ENCODE peak calls at places on chromosomes 16 and 17, in four cellular contexts. U, R, W and Q are unnamed samples. For H3K4me1, the result is how much of the 10 kb centered on the place peaks cover.

GRCh38 chr17:79075433-79075805 is 795 bp downstream of the ENGASE start:
- DNase-seq in U (no peak), R (no peak), W (no peak), Q (peak)

GRCh38 chr17:44912763-44913544 is 2.3 kb downstream of the GFAP start:
- DNase-seq in U (no peak), R (no peak), W (no peak), Q (no peak)

GRCh38 chr17:42806249-42806648 is 7.6 kb downstream of the CNTD1 start:
- DNase-seq in U (no peak), R (no peak), W (no peak), Q (no peak)

GRCh38 chr17:43928606-43929005 is 13.7 kb downstream of the PPY start:
- DNase-seq in U (no peak), R (no peak), W (no peak), Q (no peak)

GRCh38 chr17:2064980-2065785 is 10.3 kb downstream of the HIC1 start:
- DNase-seq in U (no peak), R (no peak), W (no peak), Q (peak)

GRCh38 chr16:54282923-54283734 is 3.5 kb downstream of the IRX3 start:
- DNase-seq in U (no peak), R (no peak), W (no peak), Q (no peak)

GRCh38 chr17:50052822-50053653 is 2.9 kb upstream of the ITGA3 start:
- DNase-seq in U (peak), R (no peak), W (no peak), Q (no peak)

GRCh38 chr16:21277927-21278706 is at the start of gene CRYM:
- DNase-seq in U (no peak), R (no peak), W (peak), Q (peak)

GRCh38 chr17:76714822-76715461 is 4.2 kb upstream of the MXRA7 start:
- DNase-seq in U (peak), R (peak), W (peak), Q (peak)

GRCh38 chr17:71084219-71084618 is 914.9 kb downstream of the KCNJ2 start:
- DNase-seq in U (no peak), R (no peak), W (no peak), Q (no peak)

GRCh38 chr16:77435240-77435819 is 496 bp upstream of the ADAMTS18 start:
- DNase-seq in U (no peak), R (no peak), W (no peak), Q (no peak)

GRCh38 chr17:77675816-77676799 is 282.4 kb upstream of the TNRC6C start:
- DNase-seq in U (no peak), R (no peak), W (no peak), Q (no peak)

GRCh38 chr17:45320931-45321461 is 4.2 kb upstream of the MAP3K14 start:
- DNase-seq in U (no peak), R (no peak), W (no peak), Q (no peak)

GRCh38 chr16:20763461-20764232 is at the start of gene ACSM3:
- DNase-seq in U (peak), R (peak), W (no peak), Q (peak)

GRCh38 chr17:29732209-29732608 is 109.5 kb upstream of the CORO6 start:
- DNase-seq in U (no peak), R (no peak), W (no peak), Q (no peak)

GRCh38 chr17:29726721-29727252 is 104.1 kb upstream of the CORO6 start:
- DNase-seq in U (no peak), R (peak), W (no peak), Q (no peak)

GRCh38 chr17:29731589-29731929 is 108.8 kb upstream of the CORO6 start:
- DNase-seq in U (no peak), R (no peak), W (no peak), Q (no peak)

GRCh38 chr17:29732613-29733012 is 109.9 kb upstream of the CORO6 start:
- DNase-seq in U (no peak), R (no peak), W (no peak), Q (no peak)

DNA sequence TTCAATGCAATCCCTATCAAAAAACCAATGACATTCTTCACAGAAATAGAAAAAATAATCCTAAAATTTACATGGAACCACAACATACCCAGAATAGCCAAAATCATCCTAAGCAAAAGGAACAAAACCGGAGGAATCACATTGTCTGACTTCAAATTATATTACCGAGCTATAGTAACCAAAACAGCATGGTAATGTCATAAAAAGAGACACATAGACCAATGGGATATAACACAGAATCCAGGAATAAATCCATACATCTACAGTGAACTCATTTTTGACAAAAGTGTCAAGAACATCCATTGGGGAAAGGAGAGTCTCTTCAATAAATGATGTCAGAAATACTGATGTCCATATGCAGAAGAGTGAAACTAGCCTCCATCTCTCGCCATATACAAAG is 105.8 kb upstream of the CORO6 start:
- DNase-seq in U (no peak), R (no peak), W (no peak), Q (no peak)
- H3K4me1 ChIP-seq in U (under half), R (half or more), W (under half), Q (under half)

GRCh38 chr16:17454331-17454730 is 16.4 kb downstream of the XYLT1 start:
- DNase-seq in U (no peak), R (no peak), W (no peak), Q (no peak)
- H3K4me1 ChIP-seq in U (under half), R (under half), W (under half), Q (under half)

DNA sequence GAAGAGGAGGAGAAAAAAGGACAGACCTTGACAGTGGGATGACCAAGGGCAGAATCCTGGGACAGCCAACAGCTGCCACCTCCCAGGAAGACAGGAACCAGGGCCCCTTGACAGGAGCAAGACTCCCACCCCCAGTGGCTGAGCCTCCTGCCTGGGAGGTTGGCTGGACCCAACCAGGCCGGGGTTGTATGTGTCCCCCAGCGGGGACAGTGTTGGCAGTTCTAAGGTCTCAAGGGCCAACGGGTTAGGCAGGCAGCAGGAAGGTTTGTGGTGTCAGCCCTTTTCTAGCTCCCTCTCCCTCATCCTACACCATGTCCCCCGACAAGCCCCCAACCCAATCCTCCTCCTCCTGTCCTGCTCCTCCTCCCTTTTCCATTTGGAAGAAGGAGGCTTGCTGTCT is 126.2 kb downstream of the MRM1 start:
- DNase-seq in U (no peak), R (no peak), W (no peak), Q (no peak)
- H3K4me1 ChIP-seq in U (under half), R (half or more), W (half or more), Q (under half)

GRCh38 chr17:40309938-40310510 is 1.0 kb downstream of the RARA start:
- DNase-seq in U (no peak), R (no peak), W (no peak), Q (no peak)
- H3K4me1 ChIP-seq in U (under half), R (half or more), W (under half), Q (half or more)

GRCh38 chr16:1537763-1538289 is 4.4 kb downstream of the TMEM204 start:
- DNase-seq in U (no peak), R (peak), W (no peak), Q (peak)
- H3K4me1 ChIP-seq in U (under half), R (half or more), W (half or more), Q (half or more)

DNA sequence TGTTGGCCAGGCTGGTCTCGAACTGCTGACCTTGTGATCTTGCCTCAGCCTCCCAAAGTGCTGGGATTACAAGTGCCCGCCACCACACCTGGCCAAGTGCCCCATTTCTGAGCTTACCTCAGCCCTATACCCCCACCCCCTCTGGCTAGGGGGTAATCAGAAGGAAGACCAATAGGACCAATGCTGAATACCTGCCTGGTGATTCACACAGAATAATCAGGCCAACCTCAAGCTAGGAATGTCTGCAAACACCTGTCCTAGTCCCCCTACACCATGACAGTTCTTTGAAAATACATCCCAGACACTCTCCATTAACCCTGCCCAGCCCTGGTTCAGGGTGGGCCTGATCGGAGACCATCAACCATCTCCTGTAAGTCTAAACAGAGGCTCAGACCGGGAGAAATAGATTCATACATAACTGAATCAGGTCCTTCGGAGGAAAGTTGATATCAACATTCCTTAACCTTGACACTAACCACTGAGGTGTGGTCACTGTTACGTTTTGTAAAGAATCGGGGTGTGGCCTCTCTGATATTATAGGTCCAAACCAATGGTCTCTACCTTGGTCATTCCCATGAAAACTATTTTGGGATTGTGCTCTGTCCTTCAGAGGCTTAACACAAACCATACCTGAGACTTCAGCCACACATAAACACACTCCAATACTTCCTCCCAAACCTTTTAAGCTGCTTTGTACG is 130.8 kb downstream of the GAS7 start:
- DNase-seq in U (no peak), R (no peak), W (no peak), Q (no peak)
- H3K4me1 ChIP-seq in U (under half), R (under half), W (under half), Q (under half)

DNA sequence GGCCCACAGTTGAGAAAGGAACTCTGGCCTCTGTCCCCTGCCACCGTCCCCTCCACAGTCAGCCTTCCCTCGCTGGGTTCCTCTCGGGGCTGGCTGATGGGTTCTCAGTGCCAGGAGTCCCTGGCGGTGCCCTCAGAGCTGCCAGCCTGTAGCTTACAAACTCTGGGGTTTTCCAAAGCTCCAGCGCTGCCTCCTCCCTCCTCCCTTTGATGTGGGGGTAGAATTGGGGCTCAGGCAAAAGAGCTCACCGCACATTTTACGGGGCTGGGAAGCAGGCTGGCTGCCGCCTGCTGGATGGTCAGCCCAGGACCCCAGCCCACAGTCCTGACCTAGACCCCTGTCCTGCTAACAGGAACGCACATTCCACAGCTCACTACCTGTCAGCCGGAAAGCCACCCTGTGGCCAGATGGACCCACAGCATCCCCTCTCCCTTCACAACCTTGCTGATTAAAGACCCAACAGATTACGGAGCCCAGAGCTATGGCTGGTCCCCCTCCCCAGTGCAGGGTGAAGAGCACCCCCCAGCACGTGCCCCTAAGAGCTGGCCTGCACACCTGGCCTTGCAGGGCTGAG is 6.0 kb downstream of the VASN start:
- DNase-seq in U (no peak), R (no peak), W (no peak), Q (no peak)
- H3K4me1 ChIP-seq in U (under half), R (under half), W (under half), Q (under half)

GRCh38 chr17:68423251-68423650 is 34.0 kb downstream of the WIPI1 start:
- DNase-seq in U (no peak), R (no peak), W (no peak), Q (no peak)

GRCh38 chr17:68418876-68419275 is 38.4 kb downstream of the WIPI1 start:
- DNase-seq in U (no peak), R (no peak), W (no peak), Q (no peak)

GRCh38 chr17:68420065-68420847 is 37.0 kb downstream of the WIPI1 start:
- DNase-seq in U (no peak), R (no peak), W (no peak), Q (no peak)

GRCh38 chr17:68422821-68423220 is 34.5 kb downstream of the WIPI1 start:
- DNase-seq in U (no peak), R (no peak), W (no peak), Q (no peak)

GRCh38 chr17:68421486-68421885 is 35.8 kb downstream of the WIPI1 start:
- DNase-seq in U (no peak), R (no peak), W (no peak), Q (no peak)
- H3K4me1 ChIP-seq in U (under half), R (under half), W (under half), Q (under half)

GRCh38 chr17:48993305-48993704 is 3.9 kb upstream of the IGF2BP1 start:
- DNase-seq in U (no peak), R (no peak), W (no peak), Q (no peak)

GRCh38 chr17:48990882-48991357 is 6.3 kb upstream of the IGF2BP1 start:
- DNase-seq in U (no peak), R (no peak), W (no peak), Q (no peak)

GRCh38 chr17:48992433-48992832 is 4.8 kb upstream of the IGF2BP1 start:
- DNase-seq in U (no peak), R (no peak), W (no peak), Q (no peak)

GRCh38 chr17:48985436-48986245 is 11.5 kb upstream of the IGF2BP1 start:
- DNase-seq in U (peak), R (no peak), W (no peak), Q (no peak)

DNA sequence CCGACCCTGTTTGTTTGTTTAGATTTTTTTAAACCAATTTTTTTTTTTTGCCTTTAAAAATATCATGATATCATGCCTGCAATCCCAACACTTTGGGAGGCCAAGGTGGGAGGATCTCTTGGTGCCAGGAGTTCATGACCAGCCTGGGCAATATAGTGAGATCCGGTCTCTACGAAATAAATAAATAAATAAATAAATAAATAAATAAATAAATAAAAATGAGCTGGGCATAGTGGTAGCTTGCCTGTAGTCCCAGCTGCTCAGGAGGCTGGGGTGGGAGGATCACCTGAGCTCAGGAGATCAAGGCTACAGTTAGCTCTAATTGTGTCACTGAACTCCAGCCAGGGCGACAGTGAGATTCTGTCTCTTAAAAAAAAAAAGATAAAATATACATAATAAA is 8.1 kb upstream of the IGF2BP1 start:
- DNase-seq in U (peak), R (no peak), W (no peak), Q (no peak)
- H3K4me1 ChIP-seq in U (under half), R (under half), W (under half), Q (under half)